ENCODE peak calls at places on chromosomes 5 and 9, in four cellular contexts. C is mesendoderm, Q is H9, R is H1. T is an unnamed sample.

GRCh38 chr9:112145886-112146285 is 29.2 kb downstream of the SUSD1 start:
- DNase-seq in C (peak; percentile 76), Q (peak; percentile 63), R (no peak), T (peak; percentile 11)

GRCh38 chr5:154517181-154517580 is 39.2 kb upstream of the HAND1 start:
- DNase-seq in R (no peak), C (peak; percentile 96), Q (no peak), T (no peak)

GRCh38 chr9:83304686-83305085 is 233.5 kb downstream of the FRMD3 start:
- DNase-seq in R (no peak), C (no peak), Q (no peak), T (peak; percentile 37)

GRCh38 chr9:28583832-28584231 is 1010.6 kb upstream of the C9orf72 start:
- DNase-seq in R (no peak), C (no peak), Q (no peak), T (no peak)

GRCh38 chr5:10485142-10485795 is 43.6 kb downstream of the ROPN1L start:
- DNase-seq in C (peak; percentile 97), Q (peak; percentile 71), R (no peak), T (peak; percentile 96)

GRCh38 chr5:88674262-88675158 is 208.5 kb downstream of the MEF2C start:
- DNase-seq in C (peak; percentile 85), R (peak; percentile 78), Q (peak; percentile 79), T (no peak)

GRCh38 chr5:756171-756570 is 28.4 kb downstream of the ZDHHC11B start:
- DNase-seq in Q (peak; percentile 24), R (no peak), C (no peak), T (no peak)

GRCh38 chr5:59351076-59351794 is 542.3 kb downstream of the PDE4D start:
- DNase-seq in C (no peak), Q (no peak), R (no peak), T (peak; percentile 29)

GRCh38 chr9:8241201-8241600 is 441.6 kb upstream of the DMAC1 start:
- DNase-seq in Q (no peak), R (no peak), C (no peak), T (no peak)

GRCh38 chr5:172123269-172123692 is 64.7 kb downstream of the STK10 start:
- DNase-seq in R (no peak), C (peak; percentile 72), Q (peak; percentile 57), T (peak; percentile 67)

GRCh38 chr5:171520300-171521170 is 101.1 kb downstream of the FGF18 start:
- DNase-seq in C (peak; percentile 93), R (peak; percentile 75), Q (peak; percentile 90), T (peak; percentile 18)

GRCh38 chr5:150511641-150512367 is 3.9 kb downstream of the NDST1 start:
- DNase-seq in C (peak; percentile 79), Q (no peak), R (no peak), T (peak; percentile 80)

GRCh38 chr9:76884823-76885222 is 21.1 kb downstream of the PRUNE2 start:
- DNase-seq in C (no peak), R (no peak), Q (no peak), T (no peak)

GRCh38 chr9:76886318-76886717 is 19.6 kb downstream of the PRUNE2 start:
- DNase-seq in Q (no peak), R (no peak), C (no peak), T (no peak)

GRCh38 chr9:76883341-76883740 is 22.6 kb downstream of the PRUNE2 start:
- DNase-seq in R (no peak), Q (no peak), C (peak; percentile 43), T (no peak)

GRCh38 chr9:76880210-76880609 is 25.7 kb downstream of the PRUNE2 start:
- DNase-seq in R (no peak), Q (no peak), C (no peak), T (no peak)

DNA sequence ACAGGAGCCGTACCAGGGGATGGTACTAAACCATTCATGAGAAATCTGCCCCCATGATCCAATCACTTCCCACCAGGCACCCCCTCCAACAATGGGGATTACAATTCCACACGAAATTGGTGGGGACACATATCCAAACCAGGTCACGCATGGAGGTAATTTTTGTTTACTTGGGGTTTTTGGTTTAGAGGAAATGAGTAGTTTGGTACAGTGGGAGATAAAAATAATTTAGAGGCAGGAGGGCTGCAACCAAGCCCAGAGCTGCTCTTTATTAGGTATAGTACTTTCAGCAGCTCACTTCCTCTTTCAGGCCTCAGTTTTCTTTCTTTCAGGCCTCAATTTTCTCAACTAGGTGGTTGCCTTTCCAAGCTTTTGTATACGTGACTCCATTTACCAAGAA is 23.2 kb downstream of the PRUNE2 start:
- DNase-seq in C (no peak), R (no peak), Q (no peak), T (no peak)
- H3K56ac ChIP-seq in C (no peak overlapping the region), R (no peak overlapping the region), Q (no peak overlapping the region), T (no peak overlapping the region)

DNA sequence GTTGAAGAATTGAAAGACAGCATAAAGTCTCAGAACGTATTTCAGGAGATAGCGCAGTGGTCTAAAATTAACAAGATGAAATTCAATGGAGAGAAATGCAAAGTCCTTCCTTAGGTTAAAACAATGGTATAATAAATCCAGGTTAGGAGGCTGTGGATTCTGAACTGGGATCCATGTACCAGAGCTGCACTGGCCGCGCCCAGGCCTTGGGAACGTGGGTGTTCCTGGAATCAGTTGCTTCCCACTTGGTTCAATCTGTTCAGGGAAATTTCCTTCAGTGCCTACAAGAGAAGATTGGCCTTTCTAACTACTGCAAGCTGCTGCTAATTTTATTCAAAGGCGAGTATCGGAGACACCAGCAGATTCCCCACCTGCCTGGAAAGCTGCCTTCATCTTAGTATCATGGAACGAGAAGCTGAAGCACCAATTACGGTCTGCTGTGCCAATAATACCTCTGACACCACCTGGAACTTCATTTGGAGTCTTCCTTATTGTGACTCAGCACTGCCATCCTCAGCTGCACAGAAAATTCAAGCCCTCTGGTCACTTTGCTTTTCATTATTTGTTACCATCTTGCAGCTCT is 14.3 kb upstream of the CTNND2 start:
- DNase-seq in Q (no peak), R (no peak), C (no peak), T (no peak)
- H3K56ac ChIP-seq in Q (no peak overlapping the region), R (no peak overlapping the region), C (no peak overlapping the region), T (no peak overlapping the region)

DNA sequence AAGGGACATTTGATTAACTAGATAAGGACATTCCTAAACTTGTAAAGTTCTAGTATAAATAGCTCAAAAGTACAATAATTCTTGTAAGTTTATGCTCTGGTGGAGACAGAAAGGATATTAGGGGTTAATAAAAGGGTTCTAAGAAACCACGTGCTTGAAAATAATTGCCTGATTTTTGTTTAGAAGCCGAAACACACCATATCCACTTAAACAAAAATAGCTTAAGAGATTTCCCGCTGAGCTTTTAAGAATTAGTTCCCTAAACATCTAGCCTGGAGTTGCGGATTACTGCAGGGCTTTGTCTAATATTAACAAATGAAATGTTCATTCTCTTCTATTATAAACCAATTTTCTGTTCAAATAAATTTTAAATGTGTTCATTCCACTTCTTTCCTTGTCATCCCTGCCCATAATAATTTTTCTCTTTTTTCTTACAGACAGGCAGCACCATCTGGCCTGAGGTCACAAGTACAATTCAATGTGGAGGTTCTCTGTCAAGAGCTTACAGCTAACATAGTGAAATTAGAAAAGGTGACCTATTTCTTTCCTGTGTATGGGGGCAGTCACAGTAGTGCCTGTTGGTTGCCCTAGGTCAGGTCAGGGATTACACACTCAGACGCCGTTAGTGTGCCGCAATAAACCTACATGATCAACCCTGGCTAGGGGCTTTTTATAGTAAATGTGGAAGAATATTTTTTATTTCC is 65.3 kb downstream of the GRAMD2B start:
- DNase-seq in C (no peak), R (no peak), Q (no peak), T (no peak)
- H3K56ac ChIP-seq in C (no peak overlapping the region), R (no peak overlapping the region), Q (no peak overlapping the region), T (no peak overlapping the region)

GRCh38 chr5:125409101-125409495 is 662.7 kb upstream of the ZNF608 start:
- DNase-seq in C (no peak), Q (no peak), R (no peak), T (peak; percentile 18)
- H3K56ac ChIP-seq in C (no peak overlapping the region), Q (no peak overlapping the region), R (no peak overlapping the region), T (no peak overlapping the region)

T was measured in IMR-90.